ENCODE peak calls at places on chromosomes 16 and 17, in eight cellular contexts. F is gastrocnemius medialis, O is heart left ventricle, B is AG04450, X is lung, I is adrenal gland, H is nephron progenitor cell, S is left lung. C is an unnamed sample.

GRCh38 chr16:62738631-62739030 is 702.4 kb upstream of the CDH8 start:
- DNase-seq in F (no peak), O (no peak), B (no peak), X (no peak), I (no peak), H (no peak), S (no peak), C (no peak)

GRCh38 chr17:14776791-14777190 is 475.9 kb downstream of the HS3ST3B1 start:
- DNase-seq in F (no peak), O (no peak), B (no peak), X (no peak), I (no peak), H (no peak), S (no peak), C (no peak)

GRCh38 chr17:76793775-76794174 is 55.9 kb downstream of the MFSD11 start:
- DNase-seq in F (no peak), O (no peak), B (no peak), X (no peak), I (no peak), H (no peak), S (no peak), C (no peak)

GRCh38 chr16:28491080-28491969 is 549 bp downstream of the CLN3 start:
- DNase-seq in F (no peak), O (peak), B (no peak), X (peak), I (peak), H (peak), S (peak), C (no peak)

GRCh38 chr17:50420419-50421112 is 5.5 kb upstream of the ACSF2 start:
- DNase-seq in F (no peak), O (no peak), B (no peak), X (no peak), I (no peak), H (no peak), S (no peak), C (no peak)

GRCh38 chr17:39996789-39997188 is 16.2 kb downstream of the PSMD3 start:
- DNase-seq in F (peak), O (no peak), B (no peak), X (no peak), I (peak), H (no peak), S (peak), C (no peak)

GRCh38 chr17:77875051-77875780 is 83.3 kb upstream of the TNRC6C start:
- DNase-seq in F (no peak), O (no peak), B (no peak), X (no peak), I (no peak), H (no peak), S (no peak), C (no peak)

GRCh38 chr16:87371261-87371866 is 12.2 kb downstream of the FBXO31 start:
- DNase-seq in F (no peak), O (no peak), B (no peak), X (no peak), I (no peak), H (no peak), S (no peak), C (no peak)

GRCh38 chr17:18031955-18032354 is 7.0 kb downstream of the ATPAF2 start:
- DNase-seq in F (no peak), O (no peak), B (no peak), X (no peak), I (peak), H (no peak), S (no peak), C (no peak)

GRCh38 chr16:84617068-84617630 is 729 bp downstream of the COTL1 start:
- DNase-seq in F (no peak), O (no peak), B (no peak), X (no peak), I (no peak), H (peak), S (no peak), C (peak)

GRCh38 chr16:67967956-67968439 is 439 bp downstream of the SLC12A4 start:
- DNase-seq in F (no peak), O (peak), B (no peak), X (no peak), I (peak), H (peak), S (no peak), C (peak)

GRCh38 chr17:76107507-76107906 is 3.9 kb upstream of the EXOC7 start:
- DNase-seq in F (no peak), O (no peak), B (no peak), X (no peak), I (no peak), H (no peak), S (no peak), C (no peak)

GRCh38 chr16:54517181-54517580 is 230.6 kb upstream of the IRX3 start:
- DNase-seq in F (no peak), O (no peak), B (no peak), X (no peak), I (no peak), H (no peak), S (no peak), C (no peak)

GRCh38 chr16:24834459-24835335 is 11.1 kb upstream of the SLC5A11 start:
- DNase-seq in F (no peak), O (no peak), B (no peak), X (no peak), I (no peak), H (no peak), S (no peak), C (no peak)

GRCh38 chr17:17719199-17719940 is 38.1 kb downstream of the RAI1 start:
- DNase-seq in F (no peak), O (no peak), B (no peak), X (no peak), I (no peak), H (no peak), S (no peak), C (no peak)

GRCh38 chr16:54286330-54287017 is at the start of gene IRX3:
- DNase-seq in F (peak), O (peak), B (no peak), X (peak), I (peak), H (peak), S (peak), C (no peak)

GRCh38 chr17:39222151-39222550 is 3.6 kb downstream of the STAC2 start:
- DNase-seq in F (no peak), O (no peak), B (no peak), X (no peak), I (no peak), H (no peak), S (no peak), C (no peak)

GRCh38 chr17:1755993-1756306 is 5.9 kb upstream of the SERPINF1 start:
- DNase-seq in F (no peak), O (no peak), B (no peak), X (no peak), I (no peak), H (peak), S (no peak), C (no peak)

GRCh38 chr17:64063766-64064224 is 43.4 kb upstream of the ICAM2 start:
- DNase-seq in F (no peak), O (peak), B (no peak), X (peak), I (peak), H (peak), S (peak), C (no peak)

GRCh38 chr17:44997733-44998520 is 29.8 kb upstream of the C1QL1 start:
- DNase-seq in F (no peak), O (peak), B (no peak), X (no peak), I (no peak), H (no peak), S (no peak), C (no peak)

GRCh38 chr17:12342161-12342560 is 321.5 kb downstream of the MAP2K4 start:
- DNase-seq in F (no peak), O (no peak), B (no peak), X (no peak), I (no peak), H (no peak), S (no peak), C (no peak)

GRCh38 chr17:12348476-12348875 is 317.2 kb upstream of the MYOCD start:
- DNase-seq in F (no peak), O (no peak), B (no peak), X (no peak), I (no peak), H (no peak), S (no peak), C (no peak)

DNA sequence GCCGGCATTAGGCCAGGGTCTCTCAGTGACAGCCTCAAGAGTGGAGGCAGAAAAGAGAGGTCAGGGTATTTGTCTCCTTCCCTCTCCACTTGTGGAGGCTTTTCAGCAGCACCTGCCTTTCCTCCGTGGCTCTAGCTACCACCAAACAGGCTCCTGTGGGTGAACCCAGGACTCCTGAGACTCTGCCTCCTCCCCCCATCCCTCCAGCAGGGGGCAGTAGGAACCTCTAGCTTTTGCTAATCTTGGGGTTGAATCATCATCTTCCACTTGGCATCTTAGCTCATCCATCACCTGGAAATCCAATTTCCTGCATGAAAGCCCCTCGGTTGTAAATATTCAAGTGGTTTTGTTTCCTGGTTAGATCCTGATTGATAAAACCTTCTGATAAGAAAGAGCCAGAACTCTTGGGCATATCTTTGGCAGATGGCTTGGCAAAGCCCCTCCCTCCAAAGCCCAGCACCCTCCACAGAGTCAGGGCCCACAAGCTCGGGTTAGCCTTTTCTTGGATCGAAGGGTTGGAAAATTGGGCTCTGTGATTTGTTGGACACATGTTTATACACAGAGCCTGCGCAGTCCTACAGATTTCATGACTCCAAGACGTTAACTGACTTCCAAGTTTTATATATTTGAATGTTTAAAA is 322.1 kb downstream of the MAP2K4 start:
- DNase-seq in F (no peak), O (no peak), B (no peak), X (no peak), I (no peak), H (peak), S (no peak), C (no peak)
- TF ChIP-seq CTCF in F (no peak), O (no peak), B (peak), X (no peak), I (no peak), H (peak), S (no peak), C (no peak)

GRCh38 chr17:72099919-72100318 is 20.9 kb upstream of the SOX9 start:
- DNase-seq in F (no peak), O (no peak), B (peak), X (no peak), I (no peak), H (no peak), S (no peak), C (no peak)
- TF ChIP-seq CTCF in F (no peak), O (no peak), B (no peak), X (no peak), I (no peak), H (no peak), S (no peak), C (no peak)

GRCh38 chr16:10180771-10181163 is 1.5 kb downstream of the GRIN2A start:
- DNase-seq in F (no peak), O (no peak), B (no peak), X (no peak), I (peak), H (peak), S (no peak), C (peak)
- TF ChIP-seq CTCF in F (no peak), O (peak), B (no peak), X (no peak), I (no peak), H (peak), S (no peak), C (no peak)

GRCh38 chr16:2883027-2883846 is at the start of gene FLYWCH2:
- DNase-seq in F (peak), O (peak), B (peak), X (peak), I (peak), H (peak), S (peak), C (peak)
- TF ChIP-seq CTCF in F (peak), O (no peak), B (no peak), X (no peak), I (peak), H (no peak), S (no peak), C (no peak)

GRCh38 chr17:15973016-15973415 is 26.5 kb downstream of the ZSWIM7 start:
- DNase-seq in F (no peak), O (no peak), B (no peak), X (no peak), I (no peak), H (no peak), S (peak), C (no peak)
- TF ChIP-seq CTCF in F (no peak), O (no peak), B (no peak), X (no peak), I (no peak), H (no peak), S (no peak), C (no peak)

GRCh38 chr17:2867441-2868424 is 71.5 kb downstream of the RAP1GAP2 start:
- DNase-seq in F (no peak), O (no peak), B (peak), X (no peak), I (no peak), H (peak), S (no peak), C (no peak)
- TF ChIP-seq CTCF in F (no peak), O (no peak), B (peak), X (no peak), I (no peak), H (no peak), S (no peak), C (no peak)

DNA sequence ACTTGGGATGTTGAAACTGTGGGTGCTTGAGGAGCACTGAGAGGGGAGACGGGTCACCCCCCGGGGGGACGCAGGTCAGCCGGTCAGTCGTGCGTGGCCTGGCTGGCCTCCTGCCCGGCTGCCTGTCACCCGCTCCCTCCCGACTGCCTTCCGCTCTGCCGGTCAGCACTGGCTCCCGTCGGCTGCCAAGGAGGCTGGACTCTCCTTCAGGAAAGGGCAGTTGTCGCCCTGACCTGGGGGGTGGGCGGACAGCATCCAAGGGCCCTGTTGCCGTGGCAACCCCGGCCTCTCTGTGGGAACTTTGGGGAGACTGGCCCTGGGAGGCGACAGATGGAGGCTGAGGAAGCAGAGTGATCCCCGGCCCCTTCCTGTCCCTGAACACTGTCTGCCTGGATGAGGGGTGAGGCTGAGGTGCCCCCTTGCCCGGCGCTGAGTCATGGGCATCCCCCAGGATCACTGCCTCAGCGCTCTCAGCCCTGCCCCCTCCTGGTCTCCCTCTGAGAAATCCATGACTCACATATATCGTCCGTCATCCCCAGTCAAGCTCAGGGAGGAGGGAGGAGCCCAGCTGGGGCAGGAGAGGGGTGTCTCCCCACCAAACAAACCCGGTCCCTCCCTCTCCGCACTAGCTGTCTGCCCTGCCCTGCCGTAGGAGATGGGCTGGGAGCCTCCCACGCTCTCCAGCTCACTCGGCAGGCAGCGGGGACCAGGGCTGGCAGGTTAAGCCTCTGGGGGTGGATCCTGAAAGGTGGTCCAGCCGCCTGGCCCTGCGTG is at the start of gene ADGRG1:
- DNase-seq in F (no peak), O (peak), B (peak), X (peak), I (peak), H (peak), S (peak), C (no peak)
- TF ChIP-seq CTCF in F (no peak), O (peak), B (no peak), X (no peak), I (no peak), H (no peak), S (no peak), C (no peak)

C was measured in activated B cell treated with CpG ODN at 0.5 μM for 24 hours.